ENCODE peak calls at places on chromosomes 1 and 21, in four cellular contexts. M is K562, P is GM12878, K is HepG2. V is an unnamed sample.

GRCh38 chr1:12486401-12487005 is 131.5 kb downstream of the DHRS3 start:
- DNase-seq in M (no peak), P (no peak), K (no peak), V (no peak)

GRCh38 chr1:224498574-224499170 is 64.1 kb upstream of the WDR26 start:
- DNase-seq in M (no peak), P (no peak), K (no peak), V (peak; percentile 82)

GRCh38 chr1:222777463-222777862 is 37.4 kb upstream of the DISP1 start:
- DNase-seq in M (no peak), P (no peak), K (no peak), V (no peak)

GRCh38 chr21:33238565-33239255 is 9.0 kb downstream of the IFNAR2 start:
- DNase-seq in M (no peak), P (peak; percentile 76), K (no peak), V (no peak)

GRCh38 chr1:224377676-224378006 is 21.0 kb downstream of the CNIH4 start:
- DNase-seq in M (no peak), P (peak; percentile 62), K (peak; percentile 3), V (no peak)

GRCh38 chr1:162019006-162019405 is 4.7 kb downstream of the OLFML2B start:
- DNase-seq in M (no peak), P (no peak), K (no peak), V (no peak)

GRCh38 chr1:56576880-56577858 is 2.2 kb downstream of the PLPP3 start:
- DNase-seq in M (no peak), P (no peak), K (peak; percentile 44), V (no peak)

GRCh38 chr1:38026592-38027200 is 14.2 kb downstream of the UTP11 start:
- DNase-seq in M (no peak), P (no peak), K (no peak), V (peak; percentile 74)

GRCh38 chr1:110563089-110563488 is 43.1 kb downstream of the KCNA2 start:
- DNase-seq in M (no peak), P (no peak), K (no peak), V (no peak)

GRCh38 chr21:29271927-29272333 is 26.8 kb upstream of the BACH1 start:
- DNase-seq in M (peak; percentile 17), P (no peak), K (peak; percentile 81), V (no peak)

GRCh38 chr1:71365451-71365850 is 284.6 kb upstream of the ZRANB2 start:
- DNase-seq in M (no peak), P (no peak), K (no peak), V (no peak)

GRCh38 chr1:215188302-215188950 is 105.9 kb downstream of the KCNK2 start:
- DNase-seq in M (no peak), P (no peak), K (no peak), V (no peak)

GRCh38 chr1:182391362-182392044 is at the start of gene GLUL:
- DNase-seq in M (peak; percentile 97), P (no peak), K (peak; percentile 86), V (peak; percentile 95)

GRCh38 chr1:203177471-203178039 is 1.9 kb upstream of the MYBPH start:
- DNase-seq in M (no peak), P (no peak), K (no peak), V (no peak)

GRCh38 chr1:212214377-212214776 is 70.8 kb upstream of the PPP2R5A start:
- DNase-seq in M (no peak), P (no peak), K (no peak), V (no peak)

GRCh38 chr1:21012937-21013336 is 163.8 kb downstream of the EIF4G3 start:
- DNase-seq in M (no peak), P (no peak), K (no peak), V (no peak)

GRCh38 chr1:27772071-27772470 is 948 bp upstream of the STX12 start:
- DNase-seq in M (no peak), P (no peak), K (no peak), V (no peak)

GRCh38 chr1:236021424-236022135 is 43.3 kb downstream of the NID1 start:
- DNase-seq in M (no peak), P (no peak), K (no peak), V (no peak)

GRCh38 chr1:184485731-184486723 is 99.2 kb downstream of the C1orf21 start:
- DNase-seq in M (no peak), P (no peak), K (no peak), V (no peak)

GRCh38 chr1:93720931-93721614 is 39.4 kb upstream of the BCAR3 start:
- DNase-seq in M (no peak), P (no peak), K (no peak), V (no peak)

GRCh38 chr1:183090386-183091006 is 67.3 kb downstream of the LAMC1 start:
- DNase-seq in M (no peak), P (no peak), K (peak; percentile 49), V (no peak)

GRCh38 chr1:178263341-178263740 is 169.4 kb downstream of the RASAL2 start:
- DNase-seq in M (no peak), P (no peak), K (no peak), V (no peak)

GRCh38 chr1:224168859-224169380 is 14.1 kb upstream of the DEGS1 start:
- DNase-seq in M (no peak), P (peak; percentile 90), K (peak; percentile 46), V (no peak)

GRCh38 chr1:8705104-8705503 is 112.3 kb downstream of the RERE start:
- DNase-seq in M (no peak), P (no peak), K (no peak), V (no peak)

GRCh38 chr21:36249576-36250422 is 70.2 kb upstream of the MORC3 start:
- DNase-seq in M (no peak), P (no peak), K (no peak), V (no peak)

GRCh38 chr21:26850116-26850643 is 5.0 kb upstream of the ADAMTS1 start:
- DNase-seq in M (no peak), P (peak; percentile 0), K (peak; percentile 36), V (no peak)

GRCh38 chr1:103106426-103107321 is 1.6 kb downstream of the COL11A1 start:
- DNase-seq in M (no peak), P (no peak), K (peak; percentile 24), V (peak; percentile 40)

GRCh38 chr21:25465263-25465662 is 142.0 kb downstream of the MRPL39 start:
- DNase-seq in M (no peak), P (no peak), K (no peak), V (no peak)

GRCh38 chr1:226357416-226357815 is 48.5 kb upstream of the LIN9 start:
- DNase-seq in M (no peak), P (no peak), K (no peak), V (no peak)

GRCh38 chr21:36232641-36233040 is 76.0 kb downstream of the DOP1B start:
- DNase-seq in M (no peak), P (no peak), K (no peak), V (no peak)

GRCh38 chr1:225460737-225461532 is 33.1 kb upstream of the LBR start:
- DNase-seq in M (no peak), P (no peak), K (no peak), V (no peak)

GRCh38 chr1:246800356-246800755 is 76.1 kb downstream of the SCCPDH start:
- DNase-seq in M (no peak), P (no peak), K (no peak), V (no peak)

GRCh38 chr21:44494418-44494817 is 39.1 kb downstream of the LRRC3 start:
- DNase-seq in M (no peak), P (no peak), K (no peak), V (no peak)

DNA sequence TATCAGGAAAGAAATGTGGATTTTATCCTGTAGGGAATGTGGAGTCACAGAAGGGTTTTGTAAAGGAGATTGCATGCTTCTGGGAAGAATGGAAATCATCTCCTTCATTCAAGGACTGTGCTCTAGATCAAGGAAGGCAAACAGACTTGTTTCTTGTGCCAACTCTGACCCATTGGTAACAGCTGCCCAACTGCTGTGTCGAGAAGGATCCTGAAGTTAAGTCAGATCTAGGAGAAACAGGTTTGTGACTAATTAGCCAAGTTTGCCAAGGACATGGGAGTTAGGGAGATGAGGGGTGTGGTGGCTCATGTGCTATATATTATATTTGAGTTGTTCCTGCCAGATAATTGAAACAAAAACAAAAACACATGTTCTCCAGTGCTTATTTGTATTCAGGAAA is 251.2 kb upstream of the USP24 start:
- DNase-seq in M (no peak), P (no peak), K (no peak), V (no peak)
- TF ChIP-seq CBFB in M (no peak), P (no peak), K (no peak), V (no peak)

DNA sequence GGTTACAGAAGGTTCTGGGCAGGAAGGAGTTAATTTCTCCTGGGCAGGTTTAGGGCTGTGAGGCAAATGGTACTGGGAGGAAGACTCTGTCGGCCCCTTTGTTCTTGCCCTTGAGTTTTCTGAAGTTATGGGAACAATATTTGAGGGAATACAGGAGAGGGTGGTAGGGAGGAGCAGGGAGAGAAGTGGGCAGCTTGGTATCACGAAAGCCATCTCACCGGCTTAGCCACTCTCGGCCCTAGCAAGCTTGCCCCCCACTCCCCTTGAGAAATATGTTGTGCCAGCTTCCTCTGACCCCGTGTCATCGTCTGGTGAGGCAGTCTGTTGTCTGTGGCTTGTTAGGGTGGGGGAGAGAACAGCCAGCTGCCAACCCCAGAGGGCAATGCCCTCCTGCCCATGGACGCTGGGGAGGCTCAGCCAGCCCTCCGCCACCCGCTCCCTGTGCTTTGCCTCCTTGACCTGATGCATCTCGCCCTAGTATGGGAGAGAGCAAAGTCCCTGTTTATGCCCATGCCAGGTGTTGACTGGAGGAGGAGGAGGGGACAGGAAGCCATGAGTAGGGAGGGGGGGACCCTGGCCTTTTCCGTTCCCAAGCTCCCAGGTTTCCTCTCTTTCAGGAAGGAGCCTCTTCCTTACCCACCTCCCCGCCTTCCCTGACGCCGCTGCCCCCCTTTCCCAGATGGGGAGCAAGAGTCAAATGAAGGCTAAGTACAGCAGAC is 1.2 kb downstream of the EFNA1 start:
- DNase-seq in M (no peak), P (no peak), K (peak; percentile 90), V (no peak)
- TF ChIP-seq CBFB in M (no peak), P (no peak), K (no peak), V (no peak)

GRCh38 chr1:241157435-241157834 is 199.6 kb downstream of the RGS7 start:
- DNase-seq in M (no peak), P (no peak), K (no peak), V (no peak)

GRCh38 chr1:241161188-241161689 is 195.8 kb downstream of the RGS7 start:
- DNase-seq in M (no peak), P (no peak), K (no peak), V (no peak)

GRCh38 chr1:241156231-241156965 is 200.6 kb downstream of the RGS7 start:
- DNase-seq in M (no peak), P (no peak), K (no peak), V (no peak)
- TF ChIP-seq CBFB in M (no peak), P (no peak), K (no peak), V (no peak)

GRCh38 chr1:240356568-240356967 is 255.4 kb downstream of the GREM2 start:
- DNase-seq in M (no peak), P (no peak), K (no peak), V (no peak)

GRCh38 chr1:240350910-240351331 is 259.2 kb downstream of the FMN2 start:
- DNase-seq in M (no peak), P (no peak), K (no peak), V (no peak)

GRCh38 chr1:240349695-240350094 is 258.0 kb downstream of the FMN2 start:
- DNase-seq in M (no peak), P (no peak), K (no peak), V (no peak)

GRCh38 chr1:240351690-240352089 is 260.0 kb downstream of the FMN2 start:
- DNase-seq in M (no peak), P (no peak), K (no peak), V (no peak)

DNA sequence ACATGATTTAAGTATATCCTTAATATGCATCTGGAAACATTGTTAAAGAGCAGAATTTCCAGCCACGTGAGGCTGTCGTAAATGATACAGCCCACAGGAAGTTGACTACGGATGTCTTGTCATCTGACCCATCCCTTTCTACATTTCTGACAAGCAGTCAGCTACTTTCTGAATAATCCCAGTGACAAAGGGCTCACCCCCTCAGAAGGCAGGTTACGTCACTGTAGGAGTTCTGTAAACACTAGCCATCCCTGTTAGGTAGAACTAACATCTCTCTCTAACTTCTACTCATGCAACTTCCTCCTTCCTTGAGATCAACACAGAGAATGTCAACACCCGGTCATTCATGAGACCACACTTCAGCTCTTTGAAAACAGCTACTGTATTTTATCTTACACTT is 259.2 kb downstream of the GREM2 start:
- DNase-seq in M (no peak), P (no peak), K (no peak), V (no peak)
- TF ChIP-seq CBFB in M (no peak), P (no peak), K (no peak), V (no peak)